ENCODE peak calls at places on chromosome 19, in five cellular contexts. One of them, this sample, is unnamed.

GRCh38 chr19:13718733-13719132 is 45.6 kb upstream of the MRI1 start:
- DNase-seq in natural killer cell: no peak
- DNase-seq in hepatic stellate cell: peak; percentile 70
- DNase-seq in OCI-LY7: no peak
- DNase-seq in Jurkat, Clone E6-1: no peak
- DNase-seq in this sample: peak; percentile 85

GRCh38 chr19:47713046-47714021 is at the start of gene EHD2:
- DNase-seq in hepatic stellate cell: peak; percentile 87
- DNase-seq in natural killer cell: no peak
- DNase-seq in Jurkat, Clone E6-1: no peak
- DNase-seq in OCI-LY7: no peak
- DNase-seq in this sample: no peak

GRCh38 chr19:504634-505033 is 2.7 kb upstream of the TPGS1 start:
- DNase-seq in Jurkat, Clone E6-1: no peak
- DNase-seq in hepatic stellate cell: no peak
- DNase-seq in natural killer cell: no peak
- DNase-seq in OCI-LY7: no peak
- DNase-seq in this sample: no peak

GRCh38 chr19:10114651-10115391 is 3.3 kb downstream of the P2RY11 start:
- DNase-seq in natural killer cell: peak; percentile 35
- DNase-seq in OCI-LY7: no peak
- DNase-seq in hepatic stellate cell: no peak
- DNase-seq in Jurkat, Clone E6-1: no peak
- DNase-seq in this sample: no peak

GRCh38 chr19:41018736-41019290 is 27.7 kb downstream of the CYP2B6 start:
- DNase-seq in Jurkat, Clone E6-1: no peak
- DNase-seq in natural killer cell: no peak
- DNase-seq in hepatic stellate cell: no peak
- DNase-seq in OCI-LY7: no peak
- DNase-seq in this sample: no peak

GRCh38 chr19:46586294-46586693 is 14.8 kb upstream of the CALM3 start:
- DNase-seq in hepatic stellate cell: no peak
- DNase-seq in natural killer cell: no peak
- DNase-seq in Jurkat, Clone E6-1: no peak
- DNase-seq in OCI-LY7: no peak
- DNase-seq in this sample: no peak

GRCh38 chr19:42394751-42395150 is 4.7 kb upstream of the CNFN start:
- DNase-seq in hepatic stellate cell: peak; percentile 44
- DNase-seq in OCI-LY7: no peak
- DNase-seq in natural killer cell: no peak
- DNase-seq in Jurkat, Clone E6-1: no peak
- DNase-seq in this sample: no peak

GRCh38 chr19:330503-330902 is 14.1 kb downstream of the MIER2 start:
- DNase-seq in natural killer cell: no peak
- DNase-seq in Jurkat, Clone E6-1: no peak
- DNase-seq in hepatic stellate cell: no peak
- DNase-seq in OCI-LY7: no peak
- DNase-seq in this sample: no peak

GRCh38 chr19:39725995-39726394 is 11.8 kb downstream of the CLC start:
- DNase-seq in Jurkat, Clone E6-1: no peak
- DNase-seq in OCI-LY7: no peak
- DNase-seq in natural killer cell: no peak
- DNase-seq in hepatic stellate cell: no peak
- DNase-seq in this sample: no peak

GRCh38 chr19:50419580-50420035 is 870 bp downstream of the SPIB start:
- DNase-seq in natural killer cell: no peak
- DNase-seq in hepatic stellate cell: no peak
- DNase-seq in Jurkat, Clone E6-1: no peak
- DNase-seq in OCI-LY7: peak; percentile 89
- DNase-seq in this sample: no peak

GRCh38 chr19:43642531-43642930 is 2.9 kb upstream of the CADM4 start:
- DNase-seq in OCI-LY7: no peak
- DNase-seq in Jurkat, Clone E6-1: no peak
- DNase-seq in natural killer cell: no peak
- DNase-seq in hepatic stellate cell: no peak
- DNase-seq in this sample: no peak

GRCh38 chr19:28727133-28727834 is 485.7 kb downstream of the UQCRFS1 start:
- DNase-seq in OCI-LY7: no peak
- DNase-seq in natural killer cell: peak; percentile 44
- DNase-seq in hepatic stellate cell: no peak
- DNase-seq in Jurkat, Clone E6-1: peak; percentile 37
- DNase-seq in this sample: no peak

GRCh38 chr19:3507371-3508120 is 1.4 kb downstream of the FZR1 start:
- DNase-seq in Jurkat, Clone E6-1: no peak
- DNase-seq in natural killer cell: no peak
- DNase-seq in OCI-LY7: no peak
- DNase-seq in hepatic stellate cell: no peak
- DNase-seq in this sample: no peak

GRCh38 chr19:55189424-55189823 is 9.3 kb upstream of the SYT5 start:
- DNase-seq in natural killer cell: no peak
- DNase-seq in Jurkat, Clone E6-1: no peak
- DNase-seq in hepatic stellate cell: peak; percentile 81
- DNase-seq in OCI-LY7: no peak
- DNase-seq in this sample: no peak

GRCh38 chr19:48480476-48481190 is 11.5 kb downstream of the CYTH2 start:
- DNase-seq in OCI-LY7: no peak
- DNase-seq in hepatic stellate cell: peak; percentile 56
- DNase-seq in natural killer cell: peak; percentile 52
- DNase-seq in Jurkat, Clone E6-1: no peak
- DNase-seq in this sample: no peak

GRCh38 chr19:13888281-13888680 is 11.3 kb downstream of the NANOS3 start:
- DNase-seq in Jurkat, Clone E6-1: no peak
- DNase-seq in hepatic stellate cell: no peak
- DNase-seq in OCI-LY7: no peak
- DNase-seq in natural killer cell: no peak
- DNase-seq in this sample: no peak

GRCh38 chr19:28948531-28948930 is 264.4 kb downstream of the UQCRFS1 start:
- DNase-seq in natural killer cell: no peak
- DNase-seq in OCI-LY7: no peak
- DNase-seq in hepatic stellate cell: no peak
- DNase-seq in Jurkat, Clone E6-1: peak; percentile 46
- DNase-seq in this sample: no peak

GRCh38 chr19:17183271-17183757 is 31.8 kb upstream of the USE1 start:
- DNase-seq in natural killer cell: peak; percentile 25
- DNase-seq in hepatic stellate cell: no peak
- DNase-seq in Jurkat, Clone E6-1: no peak
- DNase-seq in OCI-LY7: peak; percentile 41
- DNase-seq in this sample: no peak

GRCh38 chr19:35254341-35255297 is 5.8 kb downstream of the LSR start:
- DNase-seq in hepatic stellate cell: no peak
- DNase-seq in Jurkat, Clone E6-1: no peak
- DNase-seq in OCI-LY7: no peak
- DNase-seq in natural killer cell: peak; percentile 11
- DNase-seq in this sample: no peak

GRCh38 chr19:29841209-29841558 is 29.4 kb downstream of the CCNE1 start:
- DNase-seq in OCI-LY7: no peak
- DNase-seq in hepatic stellate cell: peak; percentile 29
- DNase-seq in natural killer cell: no peak
- DNase-seq in Jurkat, Clone E6-1: no peak
- DNase-seq in this sample: no peak

GRCh38 chr19:16025108-16026101 is 50.9 kb upstream of the TPM4 start:
- DNase-seq in OCI-LY7: peak; percentile 22
- DNase-seq in natural killer cell: no peak
- DNase-seq in Jurkat, Clone E6-1: peak; percentile 16
- DNase-seq in hepatic stellate cell: peak; percentile 93
- DNase-seq in this sample: no peak

GRCh38 chr19:39924389-39924788 is 10.0 kb downstream of the FCGBP start:
- DNase-seq in hepatic stellate cell: no peak
- DNase-seq in natural killer cell: no peak
- DNase-seq in OCI-LY7: no peak
- DNase-seq in Jurkat, Clone E6-1: no peak
- DNase-seq in this sample: no peak

This sample was measured in NCI-H524 treated with DMSO at 0.1 percent for 48 hours.